ENCODE peak calls at places on chromosome 1, in six cellular contexts. T is anterior cingulate cortex; G is epithelial cell of prostate; U is GM04504; Z is CD8-positive, alpha-beta T cell; D is fibroblast of lung. O is an unnamed sample.

GRCh38 chr1:109170051-109170775 is 43.5 kb upstream of the SARS1 start:
- DNase-seq in T (no peak), G (no peak), U (no peak), Z (no peak), D (peak; percentile 22), O (no peak)

GRCh38 chr1:169060906-169061683 is 45.4 kb upstream of the ATP1B1 start:
- DNase-seq in T (no peak), G (no peak), U (no peak), Z (no peak), D (no peak), O (no peak)

GRCh38 chr1:2554621-2555387 is 1.4 kb upstream of the TNFRSF14 start:
- DNase-seq in T (no peak), G (no peak), U (no peak), Z (no peak), D (no peak), O (no peak)

GRCh38 chr1:18878538-18879220 is 19.2 kb upstream of the TAS1R2 start:
- DNase-seq in T (no peak), G (no peak), U (no peak), Z (no peak), D (no peak), O (peak; percentile 80)

GRCh38 chr1:119731741-119732430 is 20.2 kb downstream of the PHGDH start:
- DNase-seq in T (no peak), G (no peak), U (no peak), Z (no peak), D (no peak), O (no peak)

GRCh38 chr1:234509457-234510328 is 30.7 kb upstream of the TARBP1 start:
- DNase-seq in T (no peak), G (no peak), U (no peak), Z (no peak), D (peak; percentile 66), O (no peak)

GRCh38 chr1:197200468-197200899 is 54.0 kb upstream of the ASPM start:
- DNase-seq in T (no peak), G (no peak), U (no peak), Z (no peak), D (peak; percentile 37), O (peak; percentile 13)

GRCh38 chr1:7265771-7266371 is 480.6 kb downstream of the CAMTA1 start:
- DNase-seq in T (no peak), G (peak; percentile 91), U (peak; percentile 53), Z (no peak), D (peak; percentile 82), O (no peak)

GRCh38 chr1:18802231-18802630 is 57.2 kb downstream of the TAS1R2 start:
- DNase-seq in T (no peak), G (no peak), U (no peak), Z (no peak), D (no peak), O (no peak)

GRCh38 chr1:234960722-234961467 is 167.7 kb downstream of the TOMM20 start:
- DNase-seq in T (no peak), G (peak; percentile 51), U (no peak), Z (no peak), D (no peak), O (no peak)

GRCh38 chr1:8684590-8684989 is 132.8 kb downstream of the RERE start:
- DNase-seq in T (no peak), G (no peak), U (no peak), Z (no peak), D (no peak), O (no peak)

GRCh38 chr1:59565611-59566410 is 248.9 kb upstream of the HOOK1 start:
- DNase-seq in T (no peak), G (no peak), U (peak; percentile 97), Z (no peak), D (peak; percentile 76), O (no peak)

GRCh38 chr1:6108937-6109636 is 63.4 kb downstream of the KCNAB2 start:
- DNase-seq in T (no peak), G (no peak), U (no peak), Z (no peak), D (peak; percentile 14), O (peak; percentile 19)

GRCh38 chr1:150532860-150533259 is 16.3 kb upstream of the ADAMTSL4 start:
- DNase-seq in T (no peak), G (no peak), U (no peak), Z (no peak), D (no peak), O (no peak)

GRCh38 chr1:101207891-101208290 is 28.9 kb upstream of the S1PR1 start:
- DNase-seq in T (peak; percentile 16), G (no peak), U (no peak), Z (no peak), D (no peak), O (no peak)

GRCh38 chr1:201850053-201850397 is 21.1 kb downstream of the IPO9 start:
- DNase-seq in T (no peak), G (no peak), U (peak; percentile 55), Z (no peak), D (peak; percentile 76), O (no peak)

GRCh38 chr1:237851209-237851845 is 39.4 kb downstream of the ZP4 start:
- DNase-seq in T (peak; percentile 50), G (no peak), U (no peak), Z (no peak), D (peak; percentile 59), O (peak; percentile 44)

GRCh38 chr1:235835226-235835625 is 31.5 kb downstream of the LYST start:
- DNase-seq in T (peak; percentile 1), G (no peak), U (no peak), Z (no peak), D (peak; percentile 61), O (no peak)

GRCh38 chr1:161038523-161039153 is at the start of gene TSTD1:
- DNase-seq in T (peak; percentile 20), G (no peak), U (no peak), Z (peak; percentile 68), D (no peak), O (no peak)

GRCh38 chr1:173504268-173504667 is 27.1 kb downstream of the PRDX6 start:
- DNase-seq in T (no peak), G (no peak), U (no peak), Z (no peak), D (peak; percentile 43), O (no peak)

GRCh38 chr1:154386643-154387352 is 18.3 kb upstream of the IL6R start:
- DNase-seq in T (no peak), G (no peak), U (no peak), Z (peak; percentile 33), D (no peak), O (no peak)

GRCh38 chr1:200150721-200151120 is 123.2 kb downstream of the NR5A2 start:
- DNase-seq in T (no peak), G (peak; percentile 27), U (peak; percentile 27), Z (no peak), D (peak; percentile 65), O (no peak)

GRCh38 chr1:235069577-235070563 is 58.8 kb downstream of the TOMM20 start:
- DNase-seq in T (no peak), G (peak; percentile 97), U (peak; percentile 81), Z (no peak), D (peak; percentile 83), O (no peak)

GRCh38 chr1:173669491-173669941 is at the start of gene ANKRD45:
- DNase-seq in T (peak; percentile 29), G (no peak), U (no peak), Z (no peak), D (peak; percentile 45), O (peak; percentile 64)

GRCh38 chr1:19559641-19560040 is 74.3 kb upstream of the CAPZB start:
- DNase-seq in T (no peak), G (no peak), U (peak; percentile 28), Z (no peak), D (peak; percentile 64), O (no peak)

GRCh38 chr1:119646521-119647227 is 1.4 kb downstream of the ZNF697 start:
- DNase-seq in T (no peak), G (no peak), U (no peak), Z (no peak), D (peak; percentile 62), O (peak; percentile 7)

O was measured in SK-N-DZ.